ENCODE peak calls at places on chromosomes 11 and 22, in six cellular contexts. Q, M, J, A, O and T are unnamed samples.

GRCh38 chr11:79244175-79244804 is 196.5 kb downstream of the TENM4 start:
- DNase-seq in Q (no peak), M (no peak), J (no peak), A (peak), O (no peak), T (peak)

GRCh38 chr22:39490135-39490798 is 11.8 kb upstream of the MIEF1 start:
- DNase-seq in Q (peak), M (peak), J (peak), A (no peak), O (no peak), T (peak)

GRCh38 chr11:9092085-9092484 is 686 bp upstream of the SCUBE2 start:
- DNase-seq in Q (no peak), M (no peak), J (no peak), A (no peak), O (no peak), T (no peak)

GRCh38 chr11:128694618-128695481 is 978 bp downstream of the FLI1 start:
- DNase-seq in Q (no peak), M (no peak), J (no peak), A (no peak), O (no peak), T (peak)

GRCh38 chr11:9748361-9748970 is 84.6 kb downstream of the SWAP70 start:
- DNase-seq in Q (peak), M (no peak), J (no peak), A (no peak), O (no peak), T (peak)

GRCh38 chr11:33542921-33543320 is 157.7 kb downstream of the C11orf91 start:
- DNase-seq in Q (peak), M (peak), J (peak), A (no peak), O (no peak), T (peak)

GRCh38 chr11:9601041-9601875 is 27.8 kb downstream of the WEE1 start:
- DNase-seq in Q (peak), M (no peak), J (no peak), A (peak), O (no peak), T (peak)

GRCh38 chr11:18393581-18394299 is 623 bp upstream of the LDHA start:
- DNase-seq in Q (peak), M (no peak), J (no peak), A (no peak), O (no peak), T (no peak)

GRCh38 chr11:10323793-10324170 is 18.9 kb downstream of the ADM start:
- DNase-seq in Q (no peak), M (no peak), J (no peak), A (no peak), O (no peak), T (peak)

GRCh38 chr11:37973926-37974325 is 1375.9 kb upstream of the RAG2 start:
- DNase-seq in Q (no peak), M (no peak), J (no peak), A (no peak), O (no peak), T (peak)

GRCh38 chr22:23067023-23067650 is 3.2 kb upstream of the GNAZ start:
- DNase-seq in Q (no peak), M (no peak), J (no peak), A (no peak), O (no peak), T (no peak)

GRCh38 chr11:120642196-120642894 is 130.8 kb downstream of the GRIK4 start:
- DNase-seq in Q (no peak), M (no peak), J (no peak), A (no peak), O (no peak), T (no peak)

GRCh38 chr11:115357066-115357465 is 147.1 kb downstream of the CADM1 start:
- DNase-seq in Q (no peak), M (no peak), J (no peak), A (no peak), O (no peak), T (no peak)